ENCODE peak calls at places on chromosomes 7 and 10, in ten cellular contexts. P, M, K, T, G, A, O, L, B and U are unnamed samples. For H3K9me3, the result is how much of the 10 kb centered on the place peaks cover.

GRCh38 chr10:54800677-54801480 is at the start of gene PCDH15:
- DNase-seq in P (no peak), M (no peak), K (peak), T (no peak), G (no peak), A (peak), O (no peak), L (no peak), B (peak), U (no peak)

GRCh38 chr7:27897001-27897400 is 157.0 kb downstream of the TAX1BP1 start:
- DNase-seq in P (no peak), M (no peak), K (peak), T (no peak), G (no peak), A (no peak), O (no peak), L (no peak), B (no peak), U (no peak)

GRCh38 chr7:143279186-143280098 is 5.3 kb upstream of the TMEM139 start:
- DNase-seq in P (no peak), M (no peak), K (peak), T (no peak), G (no peak), A (no peak), O (no peak), L (peak), B (no peak), U (no peak)

GRCh38 chr7:108492742-108493141 is 33.2 kb downstream of the PNPLA8 start:
- DNase-seq in P (no peak), M (no peak), K (no peak), T (no peak), G (no peak), A (no peak), O (no peak), L (no peak), B (no peak), U (no peak)

GRCh38 chr7:30662431-30662939 is 19.8 kb downstream of the CRHR2 start:
- DNase-seq in P (no peak), M (no peak), K (no peak), T (no peak), G (no peak), A (no peak), O (no peak), L (no peak), B (no peak), U (no peak)

GRCh38 chr7:47888371-47889265 is 59.6 kb downstream of the PKD1L1 start:
- DNase-seq in P (no peak), M (no peak), K (no peak), T (no peak), G (no peak), A (no peak), O (no peak), L (no peak), B (no peak), U (no peak)

GRCh38 chr10:29841724-29842649 is 207.2 kb upstream of the SVIL start:
- DNase-seq in P (no peak), M (peak), K (peak), T (no peak), G (peak), A (no peak), O (no peak), L (peak), B (peak), U (peak)

GRCh38 chr7:143299346-143299745 is 11.2 kb downstream of the CASP2 start:
- DNase-seq in P (no peak), M (no peak), K (no peak), T (no peak), G (no peak), A (no peak), O (no peak), L (no peak), B (no peak), U (no peak)

GRCh38 chr10:66788142-66788541 is 137.7 kb upstream of the LRRTM3 start:
- DNase-seq in P (no peak), M (no peak), K (no peak), T (no peak), G (no peak), A (no peak), O (no peak), L (no peak), B (no peak), U (no peak)

GRCh38 chr10:57849726-57850357 is 417.9 kb downstream of the IPMK start:
- DNase-seq in P (no peak), M (no peak), K (no peak), T (no peak), G (no peak), A (peak), O (no peak), L (no peak), B (peak), U (no peak)

GRCh38 chr10:123134058-123134914 is 1.5 kb upstream of the HMX3 start:
- DNase-seq in P (no peak), M (no peak), K (no peak), T (no peak), G (no peak), A (no peak), O (no peak), L (no peak), B (no peak), U (no peak)

GRCh38 chr7:115613836-115614235 is 416.7 kb downstream of the TFEC start:
- DNase-seq in P (no peak), M (no peak), K (no peak), T (no peak), G (no peak), A (no peak), O (no peak), L (no peak), B (no peak), U (no peak)

GRCh38 chr7:1234049-1234691 is 1.5 kb downstream of the UNCX start:
- DNase-seq in P (no peak), M (no peak), K (no peak), T (no peak), G (no peak), A (no peak), O (no peak), L (no peak), B (no peak), U (no peak)
- H3K4me3 ChIP-seq in P (no peak), M (no peak), K (no peak), T (peak), G (no peak), A (no peak), O (no peak), L (no peak), B (no peak), U (no peak)

GRCh38 chr7:63041786-63042185 is 956.9 kb upstream of the ZNF722 start:
- DNase-seq in P (no peak), M (no peak), K (no peak), T (no peak), G (no peak), A (no peak), O (no peak), L (no peak), B (no peak), U (no peak)
- H3K9me3 ChIP-seq in P (under half), M (half or more), K (under half), T (under half), G (under half), A (under half), O (under half), L (under half), B (under half), U (under half)

DNA sequence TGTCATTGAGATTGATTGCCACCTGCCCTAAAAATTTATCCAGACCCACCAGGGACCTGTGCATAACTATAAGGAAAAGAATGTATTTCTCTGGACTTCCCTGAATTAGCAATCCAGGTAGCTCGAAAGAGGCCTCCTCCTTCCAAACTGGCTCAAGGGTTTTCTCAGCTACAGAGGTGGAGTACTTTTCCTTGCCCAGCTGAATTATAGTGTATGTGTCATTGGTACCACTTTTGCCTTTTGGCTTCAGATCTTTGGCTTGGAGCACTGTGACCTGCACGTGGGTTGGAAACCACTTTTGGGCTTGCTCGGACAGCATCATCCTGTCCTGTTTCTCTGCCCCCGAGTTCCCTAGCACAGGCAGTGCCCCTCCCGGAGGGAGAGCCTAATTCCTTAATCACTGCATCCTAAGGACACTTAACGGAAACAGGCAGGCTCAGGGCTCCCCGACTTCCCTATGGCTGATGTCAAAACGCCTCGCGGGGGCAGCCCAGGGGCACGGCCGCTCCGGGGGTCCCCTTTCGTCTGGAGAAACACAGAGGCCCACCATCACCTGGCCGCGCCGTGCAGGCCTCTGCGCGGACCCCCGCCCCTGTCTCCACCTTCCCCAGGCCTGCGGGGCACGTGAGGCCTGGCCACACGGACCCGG is 775 bp downstream of the RAB11FIP2 start:
- DNase-seq in P (peak), M (peak), K (peak), T (no peak), G (peak), A (peak), O (peak), L (peak), B (no peak), U (peak)
- TF ChIP-seq POLR2AphosphoS5 in P (no peak), M (no peak), K (no peak), T (no peak), G (no peak), A (no peak), O (no peak), L (peak), B (no peak), U (no peak)

DNA sequence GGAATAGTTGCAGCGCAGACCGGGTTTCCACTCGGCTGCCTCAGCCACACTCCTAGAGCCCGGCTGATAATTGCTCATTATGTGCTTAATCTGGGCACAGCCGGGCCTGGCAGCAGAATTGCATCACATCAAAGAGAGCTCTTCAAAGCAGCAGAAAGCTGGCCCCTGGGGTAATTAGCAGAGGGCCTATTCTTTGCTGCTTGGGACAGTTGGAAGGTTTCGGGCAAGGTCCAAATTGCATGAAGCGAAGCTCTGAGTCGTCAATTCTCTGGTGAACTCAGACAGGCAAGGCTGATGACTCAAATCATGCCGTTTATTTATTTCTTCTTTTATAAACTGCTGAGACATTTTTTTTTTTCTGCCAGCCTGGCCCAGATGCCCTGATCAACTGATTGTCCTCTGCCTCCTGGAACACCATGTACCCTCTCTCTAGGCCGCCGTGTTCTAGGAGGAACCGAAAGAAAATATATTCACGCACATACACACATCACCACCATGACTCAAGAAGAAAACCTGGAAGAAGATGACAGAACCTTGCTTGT is 242.2 kb downstream of the RAB11FIP2 start:
- DNase-seq in P (no peak), M (no peak), K (no peak), T (no peak), G (no peak), A (no peak), O (no peak), L (peak), B (peak), U (no peak)
- H3K4me3 ChIP-seq in P (no peak), M (no peak), K (no peak), T (no peak), G (no peak), A (no peak), O (no peak), L (no peak), B (no peak), U (no peak)

DNA sequence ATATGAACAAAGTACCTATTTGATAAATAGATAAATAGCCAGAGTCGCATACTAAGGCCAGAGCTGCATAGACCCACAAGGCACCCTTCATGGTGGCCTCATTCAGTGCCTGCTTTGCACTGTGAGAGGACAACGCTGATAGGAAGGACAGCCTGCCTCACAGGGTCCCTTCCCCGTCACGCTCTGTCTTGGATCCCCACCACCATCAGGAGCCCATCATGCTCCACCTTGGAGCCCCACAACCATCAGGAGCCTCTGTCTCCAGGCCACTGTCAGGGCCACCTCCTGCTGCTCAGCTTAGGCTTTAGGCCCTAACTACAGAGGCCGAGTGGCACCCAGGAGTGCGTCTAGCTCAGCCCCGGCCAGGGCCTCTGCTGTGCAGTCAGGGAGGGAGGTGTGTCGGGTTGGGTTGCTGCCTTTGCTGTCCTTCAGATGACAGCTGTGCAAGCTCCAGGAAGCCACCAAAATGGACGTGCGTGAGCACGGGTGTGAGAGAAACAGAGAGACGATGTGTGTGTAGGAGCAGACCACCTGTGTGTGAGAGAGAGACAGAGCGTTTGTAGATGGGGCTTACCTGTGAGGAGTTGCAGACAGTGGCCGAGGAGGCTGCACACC is 516.9 kb downstream of the GLRX3 start:
- DNase-seq in P (no peak), M (no peak), K (no peak), T (no peak), G (no peak), A (no peak), O (no peak), L (no peak), B (no peak), U (no peak)
- H3K9me3 ChIP-seq in P (under half), M (under half), K (under half), T (under half), G (under half), A (under half), O (under half), L (under half), B (under half), U (under half)

GRCh38 chr7:40899651-40900507 is 765.1 kb downstream of the SUGCT start:
- DNase-seq in P (no peak), M (no peak), K (no peak), T (no peak), G (no peak), A (no peak), O (no peak), L (no peak), B (no peak), U (no peak)

GRCh38 chr7:40899151-40899550 is 764.3 kb downstream of the SUGCT start:
- DNase-seq in P (no peak), M (no peak), K (no peak), T (no peak), G (no peak), A (no peak), O (no peak), L (peak), B (no peak), U (no peak)

GRCh38 chr7:40907286-40907685 is 772.5 kb downstream of the SUGCT start:
- DNase-seq in P (no peak), M (no peak), K (no peak), T (no peak), G (no peak), A (no peak), O (no peak), L (no peak), B (no peak), U (no peak)

DNA sequence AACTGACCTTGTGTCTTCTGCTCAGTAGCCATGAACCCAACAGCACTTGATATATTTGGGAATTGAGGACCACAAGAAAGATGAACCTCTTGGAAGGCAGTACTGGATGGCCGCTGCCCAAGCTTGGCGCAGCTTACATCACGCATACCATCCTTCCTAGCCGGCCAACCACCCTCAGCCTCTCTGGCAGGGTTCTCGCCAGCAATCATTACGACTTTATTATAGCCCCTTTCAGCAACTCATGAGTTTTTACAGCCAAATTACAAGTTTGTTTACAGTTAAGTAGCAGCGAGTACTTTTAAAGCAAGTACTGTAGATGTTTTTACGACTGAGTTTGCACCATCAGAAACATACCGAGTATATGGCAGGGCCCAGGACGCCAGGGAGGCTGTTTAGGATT is 769.1 kb downstream of the SUGCT start:
- DNase-seq in P (no peak), M (no peak), K (no peak), T (no peak), G (no peak), A (no peak), O (no peak), L (no peak), B (no peak), U (no peak)
- TF ChIP-seq POLR2AphosphoS5 in P (no peak), M (no peak), K (no peak), T (no peak), G (peak), A (no peak), O (no peak), L (peak), B (no peak), U (no peak)

DNA sequence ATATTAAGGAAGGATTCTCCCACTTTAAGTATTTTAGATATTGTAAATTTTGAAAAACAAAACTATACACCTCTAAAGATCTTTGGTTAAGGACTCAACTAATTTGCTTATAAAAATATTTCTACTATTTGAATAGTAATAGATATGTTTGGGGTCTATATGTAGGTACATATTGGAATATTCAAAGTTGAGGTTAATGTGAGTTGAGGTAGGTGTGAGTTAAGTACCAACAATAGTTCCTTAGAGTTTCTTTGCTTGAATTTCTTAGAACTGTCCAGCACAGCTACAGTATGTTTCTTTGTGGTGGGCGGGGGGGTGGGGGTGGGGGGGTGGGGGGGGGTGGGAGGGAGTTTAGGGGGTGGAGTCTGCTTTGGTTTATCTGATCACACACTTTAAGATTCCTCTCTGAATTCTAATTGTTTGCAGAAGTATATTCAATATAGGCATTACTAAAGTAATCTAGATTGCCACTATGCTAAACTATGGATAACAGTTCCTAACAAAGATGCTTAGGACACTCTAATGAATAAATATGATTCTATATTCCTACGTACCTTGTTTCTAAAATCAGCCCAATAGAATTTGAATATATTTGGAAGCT is 2.1 kb downstream of the GRM3 start:
- DNase-seq in P (no peak), M (no peak), K (no peak), T (no peak), G (no peak), A (no peak), O (no peak), L (no peak), B (peak), U (no peak)
- H3K4me3 ChIP-seq in P (no peak), M (no peak), K (no peak), T (no peak), G (no peak), A (no peak), O (no peak), L (no peak), B (no peak), U (no peak)

GRCh38 chr10:107727762-107728317 is 563.3 kb upstream of the SORCS1 start:
- DNase-seq in P (no peak), M (no peak), K (no peak), T (peak), G (no peak), A (no peak), O (no peak), L (no peak), B (peak), U (no peak)

GRCh38 chr10:107732045-107732444 is 567.5 kb upstream of the SORCS1 start:
- DNase-seq in P (no peak), M (no peak), K (no peak), T (no peak), G (no peak), A (no peak), O (no peak), L (no peak), B (no peak), U (no peak)

GRCh38 chr10:107733328-107733727 is 568.8 kb upstream of the SORCS1 start:
- DNase-seq in P (no peak), M (no peak), K (no peak), T (no peak), G (no peak), A (no peak), O (no peak), L (no peak), B (no peak), U (no peak)

GRCh38 chr10:107733731-107734130 is 569.2 kb upstream of the SORCS1 start:
- DNase-seq in P (no peak), M (no peak), K (no peak), T (no peak), G (no peak), A (no peak), O (no peak), L (no peak), B (no peak), U (no peak)

DNA sequence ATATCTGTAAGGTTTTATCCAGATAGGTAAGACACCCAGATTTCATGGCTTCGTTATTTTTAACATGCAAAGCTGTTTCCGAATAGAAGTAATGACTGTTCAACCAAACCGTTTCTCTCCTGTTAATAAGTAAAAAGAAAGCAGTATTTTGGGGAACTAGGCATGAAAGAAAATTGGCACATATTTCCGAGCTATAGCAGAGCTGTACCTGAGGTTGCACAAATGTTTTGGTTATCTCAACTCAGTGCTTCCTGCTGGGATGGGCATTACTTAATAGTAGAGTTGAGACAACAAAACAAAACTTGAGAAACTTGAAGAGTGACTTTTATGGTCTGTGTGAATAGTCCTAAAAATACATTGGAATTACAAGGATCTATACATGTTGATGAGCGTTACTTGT is 564.3 kb upstream of the SORCS1 start:
- DNase-seq in P (no peak), M (no peak), K (no peak), T (no peak), G (no peak), A (no peak), O (no peak), L (no peak), B (no peak), U (no peak)
- H3K9me3 ChIP-seq in P (under half), M (under half), K (under half), T (under half), G (under half), A (under half), O (under half), L (under half), B (under half), U (under half)

GRCh38 chr7:151110941-151111645 is 24.8 kb downstream of the AGAP3 start:
- DNase-seq in P (no peak), M (peak), K (peak), T (no peak), G (peak), A (no peak), O (no peak), L (peak), B (peak), U (peak)
- TF ChIP-seq POLR2AphosphoS5 in P (no peak), M (no peak), K (peak), T (no peak), G (no peak), A (no peak), O (no peak), L (peak), B (no peak), U (peak)

GRCh38 chr10:69969961-69970360 is 82.7 kb upstream of the MACROH2A2 start:
- DNase-seq in P (no peak), M (peak), K (no peak), T (no peak), G (no peak), A (no peak), O (no peak), L (no peak), B (no peak), U (no peak)

GRCh38 chr10:69972951-69973350 is 79.7 kb upstream of the MACROH2A2 start:
- DNase-seq in P (no peak), M (no peak), K (no peak), T (no peak), G (no peak), A (no peak), O (no peak), L (no peak), B (no peak), U (no peak)

GRCh38 chr10:69974551-69975155 is 78.0 kb upstream of the MACROH2A2 start:
- DNase-seq in P (no peak), M (no peak), K (no peak), T (peak), G (no peak), A (no peak), O (no peak), L (no peak), B (peak), U (no peak)

GRCh38 chr10:69976795-69977546 is 75.7 kb upstream of the MACROH2A2 start:
- DNase-seq in P (no peak), M (no peak), K (no peak), T (no peak), G (no peak), A (no peak), O (no peak), L (no peak), B (no peak), U (no peak)

GRCh38 chr10:69973678-69974077 is 79.0 kb upstream of the MACROH2A2 start:
- DNase-seq in P (no peak), M (no peak), K (no peak), T (no peak), G (no peak), A (no peak), O (no peak), L (no peak), B (no peak), U (no peak)
- H3K4me3 ChIP-seq in P (no peak), M (no peak), K (no peak), T (no peak), G (no peak), A (no peak), O (no peak), L (no peak), B (no peak), U (no peak)